ENCODE peak calls at places on chromosomes 11 and 22, in seven cellular contexts. E is breast epithelium; J is endothelial cell of umbilical vein; V is tibial artery; L is uterus; U is CD8-positive, alpha-beta T cell; R is neuronal stem cell. Z is an unnamed sample. For H3K4me1 and H3K36me3, the result is how much of the 10 kb centered on the place peaks cover.

GRCh38 chr22:42299586-42300285 is 29.3 kb upstream of the TCF20 start:
- DNase-seq in E (no peak), J (no peak), V (peak), L (no peak), U (peak), R (no peak), Z (peak)

GRCh38 chr11:125242141-125242780 is 77.7 kb downstream of the PKNOX2 start:
- DNase-seq in E (no peak), J (peak), V (no peak), L (no peak), U (no peak), R (no peak), Z (no peak)

GRCh38 chr11:18254781-18255361 is 6.4 kb upstream of the SAA2 start:
- DNase-seq in E (no peak), J (no peak), V (no peak), L (no peak), U (no peak), R (no peak), Z (no peak)

GRCh38 chr22:46007848-46008261 is 30.9 kb upstream of the WNT7B start:
- DNase-seq in E (peak), J (peak), V (peak), L (peak), U (no peak), R (no peak), Z (peak)

GRCh38 chr11:70090989-70091388 is 12.9 kb downstream of the ANO1 start:
- DNase-seq in E (no peak), J (no peak), V (no peak), L (no peak), U (no peak), R (no peak), Z (no peak)

GRCh38 chr11:1443737-1444136 is 42.8 kb downstream of the MOB2 start:
- DNase-seq in E (no peak), J (no peak), V (no peak), L (no peak), U (no peak), R (no peak), Z (no peak)

GRCh38 chr11:107679255-107680024 is 32.4 kb downstream of the SLN start:
- DNase-seq in E (no peak), J (no peak), V (no peak), L (no peak), U (no peak), R (no peak), Z (no peak)

GRCh38 chr11:12075822-12076821 is 34.3 kb upstream of the MICAL2 start:
- DNase-seq in E (no peak), J (no peak), V (peak), L (peak), U (no peak), R (no peak), Z (no peak)

GRCh38 chr11:114125531-114125930 is 66.0 kb downstream of the ZBTB16 start:
- DNase-seq in E (no peak), J (no peak), V (no peak), L (no peak), U (no peak), R (no peak), Z (no peak)

GRCh38 chr11:114124601-114125144 is 65.2 kb downstream of the ZBTB16 start:
- DNase-seq in E (no peak), J (no peak), V (peak), L (no peak), U (no peak), R (no peak), Z (no peak)

GRCh38 chr11:114122668-114123067 is 63.2 kb downstream of the ZBTB16 start:
- DNase-seq in E (no peak), J (no peak), V (no peak), L (no peak), U (no peak), R (no peak), Z (no peak)

GRCh38 chr11:114121744-114122504 is 62.4 kb downstream of the ZBTB16 start:
- DNase-seq in E (no peak), J (no peak), V (no peak), L (no peak), U (no peak), R (no peak), Z (no peak)

GRCh38 chr11:114123692-114124330 is 64.3 kb downstream of the ZBTB16 start:
- DNase-seq in E (no peak), J (no peak), V (no peak), L (no peak), U (no peak), R (no peak), Z (no peak)
- H3K27ac ChIP-seq in E (no peak), J (no peak), V (peak), L (no peak), U (no peak), R (no peak), Z (no peak)

GRCh38 chr11:68295271-68295670 is 17.1 kb upstream of the LRP5 start:
- DNase-seq in E (no peak), J (no peak), V (no peak), L (no peak), U (no peak), R (no peak), Z (no peak)

GRCh38 chr11:68287419-68287818 is 15.6 kb upstream of the C11orf24 start:
- DNase-seq in E (no peak), J (peak), V (no peak), L (no peak), U (no peak), R (no peak), Z (no peak)

GRCh38 chr11:68289456-68289855 is 17.7 kb upstream of the C11orf24 start:
- DNase-seq in E (no peak), J (no peak), V (no peak), L (no peak), U (no peak), R (no peak), Z (no peak)
- H3K4me1 ChIP-seq in E (under half), J (under half), V (under half), L (under half), U (under half), R (under half), Z (under half)

DNA sequence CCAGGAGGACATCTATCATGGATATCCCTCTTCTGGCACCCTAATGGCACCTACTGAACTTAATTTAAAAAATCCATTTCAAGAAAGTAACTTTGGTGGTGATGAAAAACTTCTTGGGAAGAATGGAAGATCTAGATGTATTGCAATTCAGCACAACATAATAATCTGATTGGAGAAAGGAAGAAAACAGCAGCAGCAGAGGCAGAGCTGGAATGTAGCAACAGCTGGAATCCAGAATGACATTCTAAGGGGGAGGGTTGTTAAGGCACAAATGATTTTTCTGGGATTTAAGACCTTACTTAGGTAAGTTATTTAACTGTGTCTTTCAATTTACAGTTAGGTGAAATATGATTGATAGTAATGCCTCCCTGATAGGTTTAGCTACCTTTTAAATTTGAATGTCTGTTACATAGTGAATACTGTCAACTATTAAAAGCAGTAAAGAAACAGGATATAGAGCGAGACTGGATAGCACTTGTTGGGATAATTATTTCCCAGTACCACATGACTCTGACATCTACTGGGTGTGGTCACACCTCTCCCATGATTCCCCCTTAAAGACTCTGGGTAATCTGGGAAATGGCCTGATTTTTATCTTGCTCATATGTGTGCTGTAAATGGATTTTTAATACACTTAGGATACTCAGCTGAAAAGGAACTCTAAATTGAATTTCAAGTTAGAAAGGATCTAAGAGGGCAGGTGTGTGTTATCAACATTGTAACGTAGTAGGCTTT is 11.7 kb downstream of the CAPRIN1 start:
- DNase-seq in E (no peak), J (no peak), V (no peak), L (no peak), U (no peak), R (no peak), Z (no peak)
- H3K36me3 ChIP-seq in E (under half), J (under half), V (under half), L (under half), U (under half), R (half or more), Z (under half)

GRCh38 chr11:93729129-93729616 is 12.1 kb downstream of the TAF1D start:
- DNase-seq in E (no peak), J (no peak), V (no peak), L (no peak), U (no peak), R (no peak), Z (no peak)

GRCh38 chr11:93733474-93733873 is 7.8 kb downstream of the TAF1D start:
- DNase-seq in E (no peak), J (no peak), V (no peak), L (no peak), U (no peak), R (no peak), Z (no peak)

GRCh38 chr11:93734427-93735222 is 6.7 kb downstream of the TAF1D start:
- DNase-seq in E (no peak), J (no peak), V (no peak), L (no peak), U (no peak), R (no peak), Z (no peak)

GRCh38 chr11:93730108-93731107 is 10.9 kb downstream of the TAF1D start:
- DNase-seq in E (no peak), J (no peak), V (no peak), L (no peak), U (no peak), R (no peak), Z (no peak)

GRCh38 chr11:93732237-93732892 is 8.9 kb downstream of the TAF1D start:
- DNase-seq in E (no peak), J (no peak), V (no peak), L (no peak), U (no peak), R (no peak), Z (no peak)
- H3K27ac ChIP-seq in E (no peak), J (no peak), V (no peak), L (no peak), U (no peak), R (no peak), Z (no peak)

DNA sequence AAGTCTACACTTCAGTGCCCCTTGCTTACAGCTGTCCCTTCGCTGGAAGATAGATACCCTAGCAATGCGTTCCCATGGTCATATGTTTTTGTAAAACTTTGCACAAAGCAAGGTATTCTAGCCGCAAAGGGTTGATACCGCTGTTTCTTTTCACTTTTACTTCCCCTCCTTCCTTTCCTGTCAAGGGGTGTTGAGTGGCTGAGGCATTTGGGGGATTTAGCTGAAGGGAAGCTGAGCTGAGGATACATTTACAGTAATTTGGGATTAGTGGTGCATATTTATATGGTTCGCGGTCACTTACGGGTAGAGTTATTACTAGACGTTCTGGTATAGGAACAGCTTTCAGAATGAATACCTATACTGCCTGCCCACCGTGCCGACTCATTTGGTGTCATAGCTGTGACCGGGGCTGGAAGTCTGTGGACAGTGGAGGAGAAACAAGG is 86.9 kb upstream of the WNT11 start:
- DNase-seq in E (no peak), J (no peak), V (no peak), L (no peak), U (no peak), R (no peak), Z (no peak)
- H3K4me1 ChIP-seq in E (under half), J (under half), V (under half), L (under half), U (under half), R (under half), Z (under half)

GRCh38 chr11:61596539-61596938 is 15.7 kb upstream of the SYT7 start:
- DNase-seq in E (no peak), J (no peak), V (no peak), L (no peak), U (no peak), R (no peak), Z (no peak)
- H3K36me3 ChIP-seq in E (under half), J (under half), V (under half), L (under half), U (under half), R (under half), Z (under half)

GRCh38 chr22:38735465-38736256 is 20.1 kb downstream of the SUN2 start:
- DNase-seq in E (no peak), J (no peak), V (no peak), L (no peak), U (no peak), R (no peak), Z (no peak)
- H3K27ac ChIP-seq in E (peak), J (no peak), V (peak), L (no peak), U (peak), R (no peak), Z (no peak)

Z was measured in pancreas.